ENCODE peak calls at places on chromosome 18, in four cellular contexts. A, B, O and V are unnamed samples.

GRCh38 chr18:63708650-63709049 is 5.9 kb downstream of the SERPINB11 start:
- DNase-seq in A (peak), B (peak), O (peak), V (no peak)

GRCh38 chr18:58135806-58136331 is 91.8 kb downstream of the NEDD4L start:
- DNase-seq in A (peak), B (peak), O (peak), V (no peak)

GRCh38 chr18:31553800-31554199 is 37.9 kb upstream of the TTR start:
- DNase-seq in A (no peak), B (no peak), O (no peak), V (no peak)

GRCh38 chr18:62939433-62939832 is 224.1 kb downstream of the PHLPP1 start:
- DNase-seq in A (no peak), B (no peak), O (no peak), V (no peak)

GRCh38 chr18:12031181-12031580 is 49.9 kb downstream of the IMPA2 start:
- DNase-seq in A (no peak), B (no peak), O (no peak), V (no peak)

GRCh38 chr18:54798186-54798585 is 30.1 kb upstream of the RAB27B start:
- DNase-seq in A (no peak), B (no peak), O (no peak), V (no peak)

GRCh38 chr18:62697636-62698035 is 17.7 kb upstream of the PHLPP1 start:
- DNase-seq in A (no peak), B (no peak), O (no peak), V (no peak)

GRCh38 chr18:49168970-49169619 is 218.3 kb upstream of the SMAD7 start:
- DNase-seq in A (no peak), B (no peak), O (no peak), V (no peak)

GRCh38 chr18:21820035-21820810 is 79.6 kb downstream of the MIB1 start:
- DNase-seq in A (peak), B (peak), O (peak), V (no peak)

GRCh38 chr18:48129621-48130082 is 199.2 kb upstream of the SMAD2 start:
- DNase-seq in A (no peak), B (no peak), O (no peak), V (no peak)

GRCh38 chr18:39939209-39939608 is 2015.8 kb upstream of the PIK3C3 start:
- DNase-seq in A (no peak), B (no peak), O (no peak), V (no peak)

GRCh38 chr18:46373787-46374186 is 269.6 kb downstream of the HAUS1 start:
- DNase-seq in A (no peak), B (no peak), O (no peak), V (no peak)

GRCh38 chr18:48834421-48835011 is 116.2 kb downstream of the SMAD7 start:
- DNase-seq in A (peak), B (peak), O (peak), V (peak)

GRCh38 chr18:47968006-47968676 is 37.7 kb upstream of the SMAD2 start:
- DNase-seq in A (peak), B (peak), O (peak), V (no peak)

GRCh38 chr18:21242141-21243040 is at the start of gene GREB1L:
- DNase-seq in A (peak), B (peak), O (peak), V (no peak)

GRCh38 chr18:14937271-14937670 is 189.3 kb downstream of the ANKRD30B start:
- DNase-seq in A (no peak), B (no peak), O (no peak), V (peak)

GRCh38 chr18:11860594-11861450 is 9.6 kb downstream of the CHMP1B start:
- DNase-seq in A (no peak), B (no peak), O (no peak), V (no peak)

GRCh38 chr18:37564796-37565137 is 831 bp downstream of the CELF4 start:
- DNase-seq in A (peak), B (peak), O (peak), V (no peak)

GRCh38 chr18:79611040-79611681 is 68.4 kb upstream of the CTDP1 start:
- DNase-seq in A (peak), B (peak), O (peak), V (no peak)

GRCh38 chr18:58202406-58202730 is 158.3 kb downstream of the NEDD4L start:
- DNase-seq in A (no peak), B (peak), O (peak), V (no peak)

DNA sequence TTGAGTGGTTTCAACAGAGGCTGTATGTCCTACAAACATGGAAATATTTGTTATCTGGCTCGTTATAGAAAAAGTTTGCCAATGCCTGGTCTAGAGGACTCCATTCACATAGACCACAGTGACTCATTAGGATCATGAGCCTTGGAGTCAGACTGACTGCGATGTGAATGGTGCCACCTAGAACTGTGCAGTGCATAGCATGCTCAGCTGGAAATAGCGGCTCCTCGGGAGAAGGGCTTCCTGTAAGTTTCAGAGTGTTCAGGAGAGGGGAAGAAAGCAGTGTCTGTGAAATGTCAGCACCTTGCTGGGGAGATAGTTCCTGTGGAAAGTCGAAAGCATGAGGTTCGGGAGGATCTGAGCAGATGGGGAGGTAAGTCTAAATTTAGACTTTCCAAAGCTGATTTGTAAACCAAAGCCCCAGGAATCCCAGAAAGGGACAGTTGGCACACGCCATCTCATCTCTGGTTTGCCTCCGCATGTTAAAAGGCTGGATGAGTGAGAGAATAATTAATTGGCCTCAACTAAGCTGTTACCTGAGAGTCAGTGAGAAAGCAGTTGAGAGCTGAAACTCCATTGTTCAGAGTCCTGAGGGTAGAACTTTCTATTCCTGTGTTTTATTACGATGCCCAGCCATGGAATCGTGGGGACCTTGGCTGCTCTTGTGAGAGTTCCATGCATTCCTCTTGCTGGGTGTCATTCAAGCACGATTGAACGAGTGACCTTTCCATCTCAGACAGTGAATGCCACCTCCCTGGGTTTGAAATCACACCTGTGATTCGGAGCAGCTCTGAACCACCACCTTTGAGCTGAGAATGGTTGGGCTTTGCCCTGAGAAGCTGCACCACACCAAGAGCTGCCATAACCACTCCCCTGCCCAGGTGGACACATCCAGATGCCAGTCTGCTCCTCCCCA is 99.5 kb downstream of the MAPK4 start:
- DNase-seq in A (no peak), B (peak), O (no peak), V (no peak)
- TF ChIP-seq CTCF in A (no peak), B (no peak), O (no peak), V (no peak)

GRCh38 chr18:816088-816653 is 4.1 kb upstream of the YES1 start:
- DNase-seq in A (no peak), B (no peak), O (no peak), V (no peak)

GRCh38 chr18:813405-814071 is 1.5 kb upstream of the YES1 start:
- DNase-seq in A (no peak), B (peak), O (no peak), V (no peak)

GRCh38 chr18:812673-813404 is 797 bp upstream of the YES1 start:
- DNase-seq in A (peak), B (peak), O (peak), V (no peak)

GRCh38 chr18:815353-815752 is 3.3 kb upstream of the YES1 start:
- DNase-seq in A (no peak), B (no peak), O (no peak), V (no peak)

GRCh38 chr18:814300-815084 is 2.5 kb upstream of the YES1 start:
- DNase-seq in A (no peak), B (no peak), O (no peak), V (no peak)
- TF ChIP-seq CTCF in A (no peak), B (no peak), O (no peak), V (no peak)

GRCh38 chr18:5596585-5596984 is 52.8 kb upstream of the EPB41L3 start:
- DNase-seq in A (peak), B (no peak), O (no peak), V (no peak)

GRCh38 chr18:5604778-5605177 is 61.0 kb upstream of the EPB41L3 start:
- DNase-seq in A (no peak), B (no peak), O (no peak), V (no peak)

GRCh38 chr18:5603153-5603552 is 59.4 kb upstream of the EPB41L3 start:
- DNase-seq in A (no peak), B (no peak), O (no peak), V (no peak)

GRCh38 chr18:5601188-5601624 is 57.4 kb upstream of the EPB41L3 start:
- DNase-seq in A (no peak), B (no peak), O (no peak), V (no peak)

DNA sequence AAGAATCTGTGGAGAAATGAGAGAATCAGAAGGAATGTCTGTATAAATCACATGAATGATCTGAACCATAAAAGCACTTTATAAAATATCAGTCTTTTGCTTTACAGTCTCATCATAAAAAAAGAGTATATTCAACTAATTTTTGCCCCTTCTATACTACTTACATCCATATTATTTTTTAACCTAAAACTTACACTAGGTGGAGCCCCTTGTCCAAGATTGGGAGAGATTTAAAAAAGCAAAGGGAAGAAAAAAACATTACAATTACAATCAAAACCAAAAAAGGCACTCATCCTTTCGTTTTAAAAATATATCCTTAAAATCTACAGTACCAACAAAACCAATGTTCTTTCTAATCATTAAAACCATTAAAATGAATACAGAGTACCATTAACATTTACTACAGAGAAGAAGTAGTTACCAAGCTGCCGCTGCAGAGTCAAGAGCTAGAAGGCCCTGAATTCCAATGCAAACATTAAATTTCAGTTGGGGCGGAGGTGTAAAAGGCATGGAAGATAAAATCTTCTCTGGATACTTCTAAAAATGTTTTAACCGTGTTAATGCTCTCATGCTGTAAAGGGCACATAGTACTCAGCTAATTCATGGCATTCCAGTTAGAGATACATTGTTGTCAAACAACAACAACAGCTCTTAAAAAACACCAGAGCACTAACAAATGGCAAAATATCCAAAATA is 56.7 kb upstream of the EPB41L3 start:
- DNase-seq in A (peak), B (peak), O (peak), V (no peak)
- TF ChIP-seq CTCF in A (peak), B (peak), O (peak), V (peak)

GRCh38 chr18:74989134-74989533 is 219.8 kb downstream of the PTGR3 start:
- DNase-seq in A (no peak), B (no peak), O (no peak), V (no peak)
- TF ChIP-seq CTCF in A (no peak), B (no peak), O (no peak), V (no peak)

DNA sequence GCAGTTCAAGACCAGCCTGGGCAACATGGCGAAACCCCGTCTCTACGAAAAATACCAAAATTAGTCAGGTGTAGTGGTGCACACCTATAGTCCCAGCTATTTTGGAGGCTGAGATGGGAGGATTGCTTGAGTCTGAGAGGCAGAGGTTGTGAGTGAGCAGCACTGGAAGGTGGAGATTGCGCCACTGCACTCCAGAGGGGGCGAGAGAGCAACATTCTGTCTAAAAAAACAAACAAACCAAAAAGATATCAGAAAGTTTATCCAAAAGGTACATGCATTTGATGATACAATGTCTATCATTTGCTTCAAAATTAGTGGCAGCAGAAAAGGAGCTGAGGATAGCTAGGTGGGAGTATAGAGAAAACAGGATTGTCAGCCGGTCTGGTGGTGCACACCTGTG is 39.8 kb upstream of the CABLES1 start:
- DNase-seq in A (no peak), B (no peak), O (no peak), V (no peak)
- TF ChIP-seq CTCF in A (no peak), B (no peak), O (peak), V (no peak)

GRCh38 chr18:3690682-3691066 is 240.7 kb downstream of the TGIF1 start:
- DNase-seq in A (no peak), B (no peak), O (no peak), V (no peak)

GRCh38 chr18:3689986-3690681 is 240.2 kb downstream of the TGIF1 start:
- DNase-seq in A (no peak), B (no peak), O (no peak), V (no peak)

GRCh38 chr18:3692691-3693090 is 242.7 kb downstream of the TGIF1 start:
- DNase-seq in A (no peak), B (no peak), O (no peak), V (no peak)

GRCh38 chr18:3692113-3692621 is 242.2 kb downstream of the TGIF1 start:
- DNase-seq in A (no peak), B (no peak), O (no peak), V (no peak)

GRCh38 chr18:3693385-3693784 is 243.4 kb downstream of the TGIF1 start:
- DNase-seq in A (no peak), B (no peak), O (no peak), V (no peak)
- TF ChIP-seq CTCF in A (no peak), B (no peak), O (no peak), V (no peak)

DNA sequence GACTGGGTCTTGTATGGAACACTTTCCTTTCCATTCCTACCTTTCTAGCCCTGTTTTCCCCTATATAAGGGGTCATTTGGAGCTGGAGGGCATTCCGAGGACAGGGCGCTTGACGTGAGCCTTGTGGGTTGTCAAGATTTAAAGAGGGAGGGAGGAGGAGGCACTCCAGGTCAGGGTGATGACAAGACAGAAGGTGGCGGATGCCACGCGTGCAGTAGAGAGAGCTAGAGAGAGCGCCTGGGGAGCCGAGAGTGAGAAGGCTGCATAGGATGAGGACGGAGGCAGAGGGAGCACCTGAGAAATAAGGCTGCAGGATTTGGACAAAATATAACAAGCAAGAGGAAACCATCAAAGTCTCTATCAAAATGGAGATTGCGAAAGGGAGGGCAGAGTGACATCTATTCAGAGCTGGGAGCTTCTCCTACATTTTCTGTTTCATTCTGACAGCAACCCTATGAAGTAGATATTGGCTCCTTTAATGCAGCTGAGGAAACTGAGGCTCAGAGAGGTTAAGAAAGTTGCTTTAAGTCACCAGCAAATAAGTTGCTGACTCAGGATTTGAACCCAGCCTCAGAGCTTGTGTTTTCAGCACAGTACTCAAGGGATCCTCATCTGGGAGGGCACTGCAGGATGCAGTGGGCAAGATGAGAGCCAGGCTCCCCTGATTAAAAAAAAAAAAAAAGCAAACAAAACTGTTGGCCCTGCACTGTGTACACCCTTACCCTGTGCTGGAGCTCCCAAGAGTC is 124.2 kb downstream of the MRO start:
- DNase-seq in A (no peak), B (no peak), O (no peak), V (no peak)
- TF ChIP-seq CTCF in A (no peak), B (no peak), O (no peak), V (no peak)

DNA sequence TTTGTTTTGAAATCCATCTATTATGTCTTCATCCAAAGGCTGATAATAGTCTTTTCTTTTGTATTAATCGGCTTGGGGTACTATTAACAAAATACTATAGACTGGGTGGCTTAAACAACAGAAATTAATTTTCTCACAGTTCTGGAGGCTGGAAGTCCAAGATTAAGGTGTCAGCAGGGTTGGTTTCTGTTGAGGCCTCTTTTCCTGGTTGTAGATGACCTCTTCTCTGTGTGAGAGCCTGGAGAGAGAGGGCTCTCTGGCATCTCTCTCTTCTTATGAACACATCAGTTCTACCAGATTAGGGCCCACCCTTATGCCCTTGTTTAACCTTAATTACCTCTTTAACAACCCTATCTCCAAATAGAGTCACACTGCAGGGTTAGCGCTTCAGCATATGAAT is 14.2 kb upstream of the KCTD1 start:
- DNase-seq in A (no peak), B (no peak), O (no peak), V (no peak)
- TF ChIP-seq CTCF in A (no peak), B (no peak), O (no peak), V (no peak)